ENCODE peak calls at places on chromosome 15, in four cellular contexts. One of them, this sample, is unnamed.

GRCh38 chr15:20355256-20355868 is 186.2 kb downstream of the GOLGA6L6 start:
- DNase-seq in sigmoid colon: peak
- DNase-seq in CD8-positive, alpha-beta T cell: no peak
- DNase-seq in brain microvascular endothelial cell: no peak
- DNase-seq in this sample: no peak

GRCh38 chr15:42283671-42284070 is 10.4 kb upstream of the TMEM87A start:
- DNase-seq in sigmoid colon: no peak
- DNase-seq in CD8-positive, alpha-beta T cell: no peak
- DNase-seq in brain microvascular endothelial cell: no peak
- DNase-seq in this sample: no peak

GRCh38 chr15:66883322-66883911 is 181.4 kb downstream of the SMAD6 start:
- DNase-seq in sigmoid colon: peak
- DNase-seq in CD8-positive, alpha-beta T cell: no peak
- DNase-seq in brain microvascular endothelial cell: peak
- DNase-seq in this sample: peak

GRCh38 chr15:95937128-95937528 is 393.4 kb upstream of the NR2F2 start:
- DNase-seq in sigmoid colon: no peak
- DNase-seq in CD8-positive, alpha-beta T cell: no peak
- DNase-seq in brain microvascular endothelial cell: peak
- DNase-seq in this sample: no peak

GRCh38 chr15:74958320-74958907 is 1.8 kb upstream of the RPP25 start:
- DNase-seq in sigmoid colon: peak
- DNase-seq in CD8-positive, alpha-beta T cell: no peak
- DNase-seq in brain microvascular endothelial cell: no peak
- DNase-seq in this sample: no peak

GRCh38 chr15:48469681-48470080 is 138.5 kb downstream of the DUT start:
- DNase-seq in sigmoid colon: no peak
- DNase-seq in CD8-positive, alpha-beta T cell: no peak
- DNase-seq in brain microvascular endothelial cell: no peak
- DNase-seq in this sample: no peak

GRCh38 chr15:63933522-63933921 is 99.8 kb upstream of the HERC1 start:
- DNase-seq in sigmoid colon: no peak
- DNase-seq in CD8-positive, alpha-beta T cell: no peak
- DNase-seq in brain microvascular endothelial cell: peak
- DNase-seq in this sample: no peak

GRCh38 chr15:76961277-76962010 is 29.9 kb downstream of the RCN2 start:
- DNase-seq in sigmoid colon: no peak
- DNase-seq in CD8-positive, alpha-beta T cell: no peak
- DNase-seq in brain microvascular endothelial cell: no peak
- DNase-seq in this sample: no peak

GRCh38 chr15:99844150-99844549 is 110.9 kb upstream of the LYSMD4 start:
- DNase-seq in sigmoid colon: no peak
- DNase-seq in CD8-positive, alpha-beta T cell: no peak
- DNase-seq in brain microvascular endothelial cell: no peak
- DNase-seq in this sample: no peak

GRCh38 chr15:45138814-45139765 is 9.3 kb downstream of the DUOX1 start:
- DNase-seq in sigmoid colon: no peak
- DNase-seq in CD8-positive, alpha-beta T cell: no peak
- DNase-seq in brain microvascular endothelial cell: no peak
- DNase-seq in this sample: no peak

GRCh38 chr15:29920515-29920914 is 98.2 kb upstream of the TJP1 start:
- DNase-seq in sigmoid colon: no peak
- DNase-seq in CD8-positive, alpha-beta T cell: no peak
- DNase-seq in brain microvascular endothelial cell: no peak
- DNase-seq in this sample: no peak

GRCh38 chr15:26082069-26082832 is 219.1 kb upstream of the ATP10A start:
- DNase-seq in sigmoid colon: peak
- DNase-seq in CD8-positive, alpha-beta T cell: peak
- DNase-seq in brain microvascular endothelial cell: peak
- DNase-seq in this sample: peak

GRCh38 chr15:48675436-48675835 is 29.9 kb upstream of the FBN1 start:
- DNase-seq in sigmoid colon: no peak
- DNase-seq in CD8-positive, alpha-beta T cell: no peak
- DNase-seq in brain microvascular endothelial cell: no peak
- DNase-seq in this sample: no peak

GRCh38 chr15:48898083-48898482 is 20.1 kb downstream of the EID1 start:
- DNase-seq in sigmoid colon: no peak
- DNase-seq in CD8-positive, alpha-beta T cell: no peak
- DNase-seq in brain microvascular endothelial cell: no peak
- DNase-seq in this sample: no peak

GRCh38 chr15:48447657-48448056 is 116.4 kb downstream of the DUT start:
- DNase-seq in sigmoid colon: no peak
- DNase-seq in CD8-positive, alpha-beta T cell: no peak
- DNase-seq in brain microvascular endothelial cell: no peak
- DNase-seq in this sample: no peak

GRCh38 chr15:63362196-63362595 is 19.4 kb downstream of the CA12 start:
- DNase-seq in sigmoid colon: no peak
- DNase-seq in CD8-positive, alpha-beta T cell: no peak
- DNase-seq in brain microvascular endothelial cell: peak
- DNase-seq in this sample: no peak

GRCh38 chr15:68843425-68844311 is 23.0 kb upstream of the ANP32A start:
- DNase-seq in sigmoid colon: no peak
- DNase-seq in CD8-positive, alpha-beta T cell: no peak
- DNase-seq in brain microvascular endothelial cell: peak
- DNase-seq in this sample: no peak

GRCh38 chr15:28021281-28022039 is 77.7 kb downstream of the OCA2 start:
- DNase-seq in sigmoid colon: no peak
- DNase-seq in CD8-positive, alpha-beta T cell: no peak
- DNase-seq in brain microvascular endothelial cell: peak
- DNase-seq in this sample: peak

GRCh38 chr15:33467816-33468163 is 157.0 kb downstream of the RYR3 start:
- DNase-seq in sigmoid colon: no peak
- DNase-seq in CD8-positive, alpha-beta T cell: no peak
- DNase-seq in brain microvascular endothelial cell: no peak
- DNase-seq in this sample: no peak

GRCh38 chr15:47822066-47822465 is 104.8 kb downstream of the SEMA6D start:
- DNase-seq in sigmoid colon: no peak
- DNase-seq in CD8-positive, alpha-beta T cell: no peak
- DNase-seq in brain microvascular endothelial cell: no peak
- DNase-seq in this sample: no peak

This sample was measured in NCI-H1048.